ENCODE peak calls at places on chromosome 13, in six cellular contexts. B is K562, F is HepG2, C is GM12878, G is upper lobe of left lung, H is A549. R is an unnamed sample.

GRCh38 chr13:43036386-43037220 is 13.2 kb downstream of the DNAJC15 start:
- ATAC-seq in G (peak), H (no peak), C (no peak), B (no peak), F (no peak), R (no peak)

GRCh38 chr13:102651392-102651791 is 43.5 kb downstream of the METTL21C start:
- ATAC-seq in B (no peak), G (no peak), C (no peak), H (no peak), F (no peak), R (no peak)

GRCh38 chr13:66427330-66427990 is 802.7 kb downstream of the PCDH9 start:
- ATAC-seq in B (no peak), G (no peak), H (no peak), F (no peak), C (no peak), R (no peak)

GRCh38 chr13:32454886-32455593 is 27.1 kb upstream of the N4BP2L1 start:
- ATAC-seq in B (no peak), G (no peak), F (peak), H (no peak), C (no peak), R (no peak)

GRCh38 chr13:41548031-41548430 is 90.7 kb downstream of the RGCC start:
- ATAC-seq in B (peak), H (no peak), C (no peak), F (peak), G (no peak), R (no peak)

GRCh38 chr13:41520016-41520698 is 62.8 kb downstream of the RGCC start:
- ATAC-seq in B (no peak), G (peak), F (no peak), H (no peak), C (no peak), R (no peak)

GRCh38 chr13:95698047-95698749 is 21.3 kb downstream of the DNAJC3 start:
- ATAC-seq in F (peak), H (no peak), C (peak), B (peak), G (no peak), R (no peak)

GRCh38 chr13:40172878-40173277 is 493.6 kb downstream of the FOXO1 start:
- ATAC-seq in B (no peak), G (no peak), C (no peak), H (no peak), F (no peak), R (no peak)

GRCh38 chr13:73081256-73081915 is 22.6 kb downstream of the KLF5 start:
- ATAC-seq in G (no peak), H (peak), F (no peak), B (no peak), C (no peak), R (no peak)

GRCh38 chr13:36382030-36382429 is 35.8 kb upstream of the SPART start:
- ATAC-seq in F (no peak), H (no peak), G (no peak), C (peak), B (no peak), R (no peak)

GRCh38 chr13:31209172-31209818 is 9.5 kb downstream of the B3GLCT start:
- ATAC-seq in C (no peak), H (no peak), F (no peak), G (peak), B (peak), R (peak)

GRCh38 chr13:29508874-29509249 is 86.6 kb downstream of the SLC7A1 start:
- ATAC-seq in B (peak), C (no peak), F (peak), H (no peak), G (no peak), R (no peak)

GRCh38 chr13:31914843-31915242 is 116.7 kb upstream of the FRY start:
- ATAC-seq in B (no peak), C (no peak), H (no peak), F (no peak), G (no peak), R (no peak)

GRCh38 chr13:74274946-74275345 is 140.7 kb upstream of the KLF12 start:
- ATAC-seq in F (no peak), G (no peak), H (no peak), B (no peak), C (no peak), R (no peak)

GRCh38 chr13:62483774-62484173 is 1068.1 kb upstream of the PCDH20 start:
- ATAC-seq in C (no peak), H (no peak), F (no peak), G (no peak), B (no peak), R (no peak)

GRCh38 chr13:106153876-106154275 is 381.6 kb downstream of the EFNB2 start:
- ATAC-seq in H (no peak), F (no peak), C (no peak), B (no peak), G (no peak), R (no peak)

GRCh38 chr13:106152047-106152446 is 383.4 kb downstream of the EFNB2 start:
- ATAC-seq in H (no peak), B (no peak), C (no peak), G (no peak), F (no peak), R (no peak)

GRCh38 chr13:106155411-106155810 is 380.1 kb downstream of the EFNB2 start:
- ATAC-seq in B (no peak), H (no peak), C (no peak), F (no peak), G (no peak), R (no peak)

GRCh38 chr13:106153041-106153440 is 382.4 kb downstream of the EFNB2 start:
- ATAC-seq in F (no peak), H (no peak), C (no peak), G (no peak), B (no peak), R (no peak)

GRCh38 chr13:106151056-106151699 is 384.3 kb downstream of the EFNB2 start:
- ATAC-seq in H (peak), B (no peak), F (no peak), G (peak), C (no peak), R (no peak)
- TF ChIP-seq EP300 in H (no peak), B (no peak), F (no peak), G (no peak), C (no peak), R (no peak)

DNA sequence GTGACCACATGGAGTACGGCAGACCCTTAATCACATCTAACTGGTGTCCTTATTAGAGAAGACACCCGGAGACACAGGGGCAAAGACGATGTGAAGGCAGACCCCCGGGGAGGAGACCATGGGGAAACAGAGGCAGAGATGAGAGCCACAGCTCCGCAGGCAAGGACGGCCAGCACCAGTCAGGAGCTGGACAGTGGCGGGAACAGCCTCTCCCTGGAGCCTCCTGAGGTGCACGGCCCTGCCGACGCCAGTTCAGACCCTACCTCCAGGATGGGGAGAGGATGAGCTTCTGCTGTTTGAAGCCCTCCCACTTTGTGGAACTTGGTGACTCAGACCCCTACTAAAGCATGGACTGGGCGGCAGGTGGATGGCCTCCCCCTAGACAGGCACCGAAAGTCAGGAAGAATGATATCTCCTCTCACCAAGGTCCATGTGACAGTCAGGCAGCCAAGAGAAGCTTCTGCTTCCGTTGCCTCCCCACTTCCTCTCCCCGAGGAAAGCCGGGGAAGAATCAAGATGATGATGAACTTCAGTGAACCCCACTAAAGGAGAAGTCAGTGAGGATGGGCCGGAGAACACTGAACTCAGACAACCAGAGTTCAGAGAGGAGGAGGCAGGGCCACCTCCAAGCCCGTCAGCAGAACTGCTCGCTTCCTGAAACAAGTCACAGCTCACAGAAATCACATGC is 25.4 kb downstream of the RAB20 start:
- ATAC-seq in F (no peak), G (peak), H (no peak), B (peak), C (peak), R (peak)
- TF ChIP-seq POLR2A in F (no peak), G (no peak), H (no peak), B (no peak), C (no peak), R (no peak)

DNA sequence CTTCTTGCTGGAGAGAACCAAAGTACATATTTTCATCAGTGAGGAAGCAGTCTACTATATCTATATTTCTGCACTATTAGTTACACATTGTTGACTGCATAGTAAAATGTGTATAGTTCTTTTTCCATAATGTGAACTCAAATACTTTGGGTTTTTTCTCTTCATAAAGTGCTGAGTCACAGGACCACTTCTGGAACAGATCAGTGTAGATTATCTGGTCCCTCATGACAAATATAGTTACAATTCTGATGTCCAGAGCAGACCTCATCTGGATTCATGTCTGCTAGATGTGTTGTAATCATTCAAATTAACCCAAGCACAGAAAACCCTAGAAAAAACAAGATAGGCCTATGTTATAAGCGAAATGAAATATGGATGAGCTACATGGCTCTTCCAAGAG is 171.4 kb downstream of the SUCLA2 start:
- ATAC-seq in F (no peak), H (no peak), B (no peak), C (no peak), G (no peak), R (no peak)
- TF ChIP-seq EP300 in F (no peak), H (no peak), B (no peak), C (no peak), G (no peak), R (no peak)

GRCh38 chr13:110615005-110615321 is 382 bp upstream of the NAXD start:
- ATAC-seq in H (peak), C (no peak), G (no peak), F (no peak), B (no peak), R (no peak)

GRCh38 chr13:110615322-110616102 is at the start of gene NAXD:
- ATAC-seq in B (peak), C (peak), G (peak), F (peak), H (peak), R (peak)

GRCh38 chr13:110617326-110618072 is 2.2 kb downstream of the NAXD start:
- ATAC-seq in H (no peak), C (no peak), G (no peak), F (no peak), B (no peak), R (no peak)

GRCh38 chr13:110618167-110618566 is 2.8 kb downstream of the NAXD start:
- ATAC-seq in G (no peak), F (no peak), C (no peak), B (no peak), H (no peak), R (no peak)

GRCh38 chr13:110616103-110617101 is 1.1 kb downstream of the NAXD start:
- ATAC-seq in G (peak), F (peak), H (peak), B (peak), C (peak), R (peak)
- TF ChIP-seq POLR2A in G (no peak), F (no peak), H (no peak), B (no peak), C (peak), R (no peak)

DNA sequence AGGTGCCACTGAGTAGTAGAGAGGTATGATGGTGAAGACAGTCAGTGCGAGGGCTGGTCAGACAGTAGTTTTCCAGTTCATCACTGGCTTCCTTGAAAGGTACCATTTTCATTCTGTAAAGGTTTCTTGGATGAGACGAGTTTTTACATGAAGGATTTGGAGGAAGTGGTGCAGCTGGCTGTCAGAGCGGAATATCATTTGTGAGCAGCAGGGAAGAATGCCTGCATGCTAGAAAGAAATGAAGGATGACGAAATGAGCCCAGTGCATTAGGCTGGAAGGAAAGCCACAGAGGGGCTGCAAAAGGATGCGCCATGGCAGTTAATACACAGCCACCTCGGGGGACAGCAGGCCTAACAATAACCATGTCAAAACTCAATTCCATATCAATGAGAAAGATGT is 504.0 kb downstream of the RFC3 start:
- ATAC-seq in B (no peak), F (no peak), C (no peak), G (no peak), H (no peak), R (no peak)
- TF ChIP-seq EP300 in B (no peak), F (no peak), C (no peak), G (no peak), H (no peak), R (no peak)

DNA sequence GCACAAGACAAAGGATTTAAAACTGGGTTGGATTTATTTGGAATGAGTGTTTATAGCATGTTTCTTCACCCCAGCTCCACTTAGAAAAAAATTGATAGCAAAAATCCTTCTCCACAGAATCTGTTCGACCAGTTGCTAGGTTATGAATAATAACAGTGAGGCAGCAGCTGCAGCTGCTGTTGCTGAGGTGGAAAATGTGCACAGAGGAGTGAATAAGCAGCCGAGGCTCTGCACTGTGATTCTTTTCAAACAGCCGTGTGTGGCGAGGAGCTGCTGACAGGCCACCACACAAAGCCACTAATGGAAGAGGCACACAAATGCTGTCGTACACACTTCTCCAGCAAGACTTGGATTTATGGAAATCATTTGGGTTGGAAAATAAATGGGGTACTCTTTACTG is 6.4 kb upstream of the RASL11A start:
- ATAC-seq in H (no peak), G (peak), B (no peak), F (peak), C (no peak), R (no peak)
- TF ChIP-seq POLR2A in H (no peak), G (no peak), B (no peak), F (no peak), C (no peak), R (no peak)

GRCh38 chr13:48675247-48675646 is 21.5 kb downstream of the CYSLTR2 start:
- ATAC-seq in B (no peak), F (no peak), H (no peak), G (no peak), C (no peak), R (no peak)
- TF ChIP-seq EP300 in B (no peak), F (no peak), H (no peak), G (no peak), C (no peak), R (no peak)